ENCODE peak calls at places on chromosomes 7 and 10, in eight cellular contexts. One of them, this sample, is unnamed.
A peak's percentile ranks its signal among the peaks of the same experiment; 100 is the strongest.

GRCh38 chr7:141076377-141076776 is 2.5 kb downstream of the TMEM178B start:
- DNase-seq in prostate gland: no peak
- DNase-seq in CD4-positive, alpha-beta memory T cell: no peak
- DNase-seq in GM23338: peak; percentile 66
- DNase-seq in CD8-positive, alpha-beta memory T cell: no peak
- DNase-seq in pancreas: no peak
- DNase-seq in fibroblast of lung: no peak
- DNase-seq in adrenal gland: no peak
- DNase-seq in this sample: no peak

GRCh38 chr10:5508786-5509185 is 9.4 kb upstream of the CALML5 start:
- DNase-seq in fibroblast of lung: no peak
- DNase-seq in GM23338: no peak
- DNase-seq in CD4-positive, alpha-beta memory T cell: no peak
- DNase-seq in prostate gland: no peak
- DNase-seq in pancreas: no peak
- DNase-seq in CD8-positive, alpha-beta memory T cell: no peak
- DNase-seq in adrenal gland: no peak
- DNase-seq in this sample: no peak

GRCh38 chr7:159280008-159280407 is 135.3 kb upstream of the VIPR2 start:
- DNase-seq in CD8-positive, alpha-beta memory T cell: no peak
- DNase-seq in adrenal gland: no peak
- DNase-seq in prostate gland: no peak
- DNase-seq in pancreas: no peak
- DNase-seq in CD4-positive, alpha-beta memory T cell: no peak
- DNase-seq in GM23338: no peak
- DNase-seq in fibroblast of lung: no peak
- DNase-seq in this sample: no peak

GRCh38 chr10:30788307-30788706 is 158.8 kb upstream of the LYZL2 start:
- DNase-seq in adrenal gland: no peak
- DNase-seq in CD8-positive, alpha-beta memory T cell: no peak
- DNase-seq in CD4-positive, alpha-beta memory T cell: no peak
- DNase-seq in pancreas: no peak
- DNase-seq in GM23338: no peak
- DNase-seq in fibroblast of lung: peak; percentile 54
- DNase-seq in prostate gland: no peak
- DNase-seq in this sample: peak; percentile 42

GRCh38 chr10:11209810-11210141 is 192.1 kb downstream of the CELF2 start:
- DNase-seq in CD8-positive, alpha-beta memory T cell: no peak
- DNase-seq in prostate gland: no peak
- DNase-seq in CD4-positive, alpha-beta memory T cell: no peak
- DNase-seq in pancreas: peak; percentile 51
- DNase-seq in GM23338: no peak
- DNase-seq in fibroblast of lung: no peak
- DNase-seq in adrenal gland: no peak
- DNase-seq in this sample: no peak

GRCh38 chr7:42143605-42144252 is 93.3 kb downstream of the GLI3 start:
- DNase-seq in prostate gland: no peak
- DNase-seq in fibroblast of lung: peak; percentile 72
- DNase-seq in CD4-positive, alpha-beta memory T cell: no peak
- DNase-seq in adrenal gland: no peak
- DNase-seq in CD8-positive, alpha-beta memory T cell: no peak
- DNase-seq in GM23338: no peak
- DNase-seq in pancreas: no peak
- DNase-seq in this sample: no peak

GRCh38 chr10:29012926-29013554 is 275.8 kb upstream of the LYZL1 start:
- DNase-seq in pancreas: no peak
- DNase-seq in GM23338: no peak
- DNase-seq in CD4-positive, alpha-beta memory T cell: no peak
- DNase-seq in adrenal gland: no peak
- DNase-seq in fibroblast of lung: peak; percentile 52
- DNase-seq in prostate gland: no peak
- DNase-seq in CD8-positive, alpha-beta memory T cell: no peak
- DNase-seq in this sample: no peak

GRCh38 chr7:69067397-69067796 is 530.9 kb upstream of the AUTS2 start:
- DNase-seq in GM23338: peak; percentile 72
- DNase-seq in prostate gland: peak; percentile 34
- DNase-seq in pancreas: peak; percentile 7
- DNase-seq in CD8-positive, alpha-beta memory T cell: no peak
- DNase-seq in fibroblast of lung: peak; percentile 24
- DNase-seq in CD4-positive, alpha-beta memory T cell: no peak
- DNase-seq in adrenal gland: peak; percentile 8
- DNase-seq in this sample: peak; percentile 14

GRCh38 chr7:1383398-1384112 is 75.7 kb downstream of the MICALL2 start:
- DNase-seq in adrenal gland: no peak
- DNase-seq in fibroblast of lung: no peak
- DNase-seq in CD4-positive, alpha-beta memory T cell: no peak
- DNase-seq in pancreas: no peak
- DNase-seq in prostate gland: no peak
- DNase-seq in GM23338: no peak
- DNase-seq in CD8-positive, alpha-beta memory T cell: no peak
- DNase-seq in this sample: no peak

GRCh38 chr7:1382553-1383397 is 76.5 kb downstream of the MICALL2 start:
- DNase-seq in fibroblast of lung: no peak
- DNase-seq in prostate gland: no peak
- DNase-seq in GM23338: no peak
- DNase-seq in CD8-positive, alpha-beta memory T cell: no peak
- DNase-seq in adrenal gland: no peak
- DNase-seq in CD4-positive, alpha-beta memory T cell: no peak
- DNase-seq in pancreas: no peak
- DNase-seq in this sample: no peak

GRCh38 chr7:1385086-1385808 is 74.0 kb downstream of the MICALL2 start:
- DNase-seq in fibroblast of lung: no peak
- DNase-seq in GM23338: no peak
- DNase-seq in adrenal gland: no peak
- DNase-seq in CD4-positive, alpha-beta memory T cell: no peak
- DNase-seq in CD8-positive, alpha-beta memory T cell: no peak
- DNase-seq in pancreas: no peak
- DNase-seq in prostate gland: no peak
- DNase-seq in this sample: no peak

GRCh38 chr7:1385809-1386622 is 73.3 kb downstream of the MICALL2 start:
- DNase-seq in CD8-positive, alpha-beta memory T cell: no peak
- DNase-seq in adrenal gland: no peak
- DNase-seq in CD4-positive, alpha-beta memory T cell: no peak
- DNase-seq in pancreas: no peak
- DNase-seq in fibroblast of lung: no peak
- DNase-seq in GM23338: peak; percentile 52
- DNase-seq in prostate gland: no peak
- DNase-seq in this sample: no peak

GRCh38 chr7:1384113-1384415 is 75.2 kb downstream of the MICALL2 start:
- DNase-seq in fibroblast of lung: no peak
- DNase-seq in CD8-positive, alpha-beta memory T cell: no peak
- DNase-seq in adrenal gland: no peak
- DNase-seq in prostate gland: no peak
- DNase-seq in pancreas: no peak
- DNase-seq in CD4-positive, alpha-beta memory T cell: no peak
- DNase-seq in GM23338: no peak
- DNase-seq in this sample: no peak
- H3K27me3 ChIP-seq in fibroblast of lung: peaks cover 9% of the 10 kb centered on the region
- H3K27me3 ChIP-seq in CD8-positive, alpha-beta memory T cell: peaks cover 2% of the 10 kb centered on the region
- H3K27me3 ChIP-seq in adrenal gland: peaks cover 43% of the 10 kb centered on the region
- H3K27me3 ChIP-seq in prostate gland: peaks cover 24% of the 10 kb centered on the region
- H3K27me3 ChIP-seq in pancreas: no peaks in the 10 kb centered on the region
- H3K27me3 ChIP-seq in CD4-positive, alpha-beta memory T cell: peaks cover 3% of the 10 kb centered on the region
- H3K27me3 ChIP-seq in GM23338: no peaks in the 10 kb centered on the region
- H3K27me3 ChIP-seq in this sample: peaks cover 7% of the 10 kb centered on the region

DNA sequence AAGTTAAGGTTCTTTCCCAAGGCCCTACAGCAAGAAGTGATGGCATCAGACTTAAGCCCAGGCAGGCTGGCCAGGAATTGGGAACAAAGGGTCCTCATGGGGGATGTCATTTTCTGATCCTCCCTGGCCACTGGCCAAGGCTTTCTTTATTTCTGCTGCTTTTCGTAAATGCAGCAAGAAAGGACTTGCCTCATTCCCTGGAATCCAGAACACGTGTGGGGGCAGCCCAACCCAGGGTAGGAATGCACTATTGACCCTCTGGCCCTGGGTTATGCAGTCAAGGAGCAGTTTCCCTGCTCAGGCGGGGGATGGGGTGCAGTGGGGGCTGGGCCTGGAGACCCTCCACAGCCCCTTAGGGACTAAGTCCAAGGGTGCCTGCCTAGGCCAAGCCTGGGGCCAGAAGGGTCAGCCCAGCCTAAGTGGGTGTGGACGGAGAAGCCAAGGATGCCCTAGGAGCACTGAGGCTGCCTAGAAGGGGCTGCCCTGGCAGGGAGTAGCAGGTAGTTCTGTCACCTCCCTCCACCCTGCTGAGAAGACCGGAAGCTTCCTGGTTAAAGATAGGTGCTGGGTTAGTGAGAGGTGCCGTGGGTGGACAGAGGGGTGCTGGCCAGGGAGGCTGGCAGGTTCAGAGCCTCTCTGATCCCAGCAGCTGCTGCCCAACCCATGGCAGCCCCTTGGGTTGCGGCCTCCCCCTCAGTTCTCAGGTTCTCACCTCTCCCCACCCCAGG is 179.2 kb downstream of the SH3PXD2A start:
- DNase-seq in CD4-positive, alpha-beta memory T cell: no peak
- DNase-seq in GM23338: no peak
- DNase-seq in CD8-positive, alpha-beta memory T cell: no peak
- DNase-seq in adrenal gland: peak; percentile 37
- DNase-seq in pancreas: no peak
- DNase-seq in prostate gland: peak; percentile 74
- DNase-seq in fibroblast of lung: peak; percentile 63
- DNase-seq in this sample: peak; percentile 74
- H3K4me3 ChIP-seq in CD4-positive, alpha-beta memory T cell: no peak overlapping the region
- H3K4me3 ChIP-seq in GM23338: no peak overlapping the region
- H3K4me3 ChIP-seq in CD8-positive, alpha-beta memory T cell: no peak overlapping the region
- H3K4me3 ChIP-seq in adrenal gland: no peak overlapping the region
- H3K4me3 ChIP-seq in pancreas: no peak overlapping the region
- H3K4me3 ChIP-seq in prostate gland: no peak overlapping the region
- H3K4me3 ChIP-seq in fibroblast of lung: no peak overlapping the region
- H3K4me3 ChIP-seq in this sample: no peak overlapping the region

DNA sequence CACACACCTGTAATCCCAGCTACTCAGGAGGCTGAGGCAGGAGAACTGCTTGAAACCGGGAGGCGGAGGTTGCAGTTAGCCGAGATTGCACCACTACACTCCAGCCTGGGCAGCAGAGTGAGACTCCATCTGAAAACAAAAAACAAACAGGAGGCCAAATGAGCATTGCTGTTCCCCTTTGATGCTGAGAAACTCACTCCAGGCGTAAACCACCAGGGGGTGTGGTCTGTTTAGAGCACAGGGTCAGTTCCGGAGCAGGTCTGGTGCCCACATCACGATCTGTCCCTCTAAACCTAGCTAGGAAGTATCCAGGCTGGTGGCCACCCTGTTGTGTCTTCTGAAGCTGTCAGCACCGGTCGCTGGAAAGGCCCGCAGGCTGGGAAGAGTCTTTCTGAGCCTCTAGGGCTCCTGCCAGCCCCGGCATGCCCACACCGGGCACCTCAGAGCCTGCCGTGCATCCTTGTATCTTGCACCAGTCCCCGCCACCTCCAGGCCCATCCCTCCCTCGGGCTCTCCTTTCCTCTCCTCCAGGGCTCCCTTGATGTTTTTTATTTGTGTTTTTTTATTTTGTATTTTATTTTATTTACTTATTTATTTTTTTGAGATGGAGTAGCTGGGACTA is 66.3 kb upstream of the SH2B2 start:
- DNase-seq in CD8-positive, alpha-beta memory T cell: no peak
- DNase-seq in fibroblast of lung: no peak
- DNase-seq in pancreas: no peak
- DNase-seq in adrenal gland: no peak
- DNase-seq in GM23338: peak; percentile 54
- DNase-seq in prostate gland: no peak
- DNase-seq in CD4-positive, alpha-beta memory T cell: no peak
- DNase-seq in this sample: no peak
- H3K36me3 ChIP-seq in CD8-positive, alpha-beta memory T cell: no peaks in the 10 kb centered on the region
- H3K36me3 ChIP-seq in fibroblast of lung: no peaks in the 10 kb centered on the region
- H3K36me3 ChIP-seq in pancreas: no peaks in the 10 kb centered on the region
- H3K36me3 ChIP-seq in adrenal gland: no peaks in the 10 kb centered on the region
- H3K36me3 ChIP-seq in GM23338: no peaks in the 10 kb centered on the region
- H3K36me3 ChIP-seq in prostate gland: no peaks in the 10 kb centered on the region
- H3K36me3 ChIP-seq in CD4-positive, alpha-beta memory T cell: no peaks in the 10 kb centered on the region
- H3K36me3 ChIP-seq in this sample: no peaks in the 10 kb centered on the region

GRCh38 chr7:150983893-150984368 is 5.8 kb upstream of the KCNH2 start:
- DNase-seq in CD4-positive, alpha-beta memory T cell: peak; percentile 49
- DNase-seq in fibroblast of lung: peak; percentile 32
- DNase-seq in prostate gland: no peak
- DNase-seq in pancreas: no peak
- DNase-seq in CD8-positive, alpha-beta memory T cell: no peak
- DNase-seq in adrenal gland: peak; percentile 41
- DNase-seq in GM23338: peak; percentile 87
- DNase-seq in this sample: peak; percentile 30
- H3K27me3 ChIP-seq in CD4-positive, alpha-beta memory T cell: peaks cover 7% of the 10 kb centered on the region
- H3K27me3 ChIP-seq in fibroblast of lung: peaks cover 19% of the 10 kb centered on the region
- H3K27me3 ChIP-seq in prostate gland: no peaks in the 10 kb centered on the region
- H3K27me3 ChIP-seq in pancreas: no peaks in the 10 kb centered on the region
- H3K27me3 ChIP-seq in CD8-positive, alpha-beta memory T cell: peaks cover 15% of the 10 kb centered on the region
- H3K27me3 ChIP-seq in adrenal gland: no peaks in the 10 kb centered on the region
- H3K27me3 ChIP-seq in GM23338: peaks cover 27% of the 10 kb centered on the region
- H3K27me3 ChIP-seq in this sample: peaks cover 20% of the 10 kb centered on the region

GRCh38 chr7:47452715-47453092 is 129.2 kb downstream of the TNS3 start:
- DNase-seq in GM23338: no peak
- DNase-seq in prostate gland: no peak
- DNase-seq in CD4-positive, alpha-beta memory T cell: no peak
- DNase-seq in fibroblast of lung: no peak
- DNase-seq in pancreas: no peak
- DNase-seq in adrenal gland: no peak
- DNase-seq in CD8-positive, alpha-beta memory T cell: no peak
- DNase-seq in this sample: no peak
- H3K4me3 ChIP-seq in GM23338: no peak overlapping the region
- H3K4me3 ChIP-seq in prostate gland: peak overlapping the region; percentile 2
- H3K4me3 ChIP-seq in CD4-positive, alpha-beta memory T cell: no peak overlapping the region
- H3K4me3 ChIP-seq in fibroblast of lung: peak overlapping the region; percentile 5
- H3K4me3 ChIP-seq in pancreas: peak overlapping the region; percentile 34
- H3K4me3 ChIP-seq in adrenal gland: no peak overlapping the region
- H3K4me3 ChIP-seq in CD8-positive, alpha-beta memory T cell: no peak overlapping the region
- H3K4me3 ChIP-seq in this sample: no peak overlapping the region

DNA sequence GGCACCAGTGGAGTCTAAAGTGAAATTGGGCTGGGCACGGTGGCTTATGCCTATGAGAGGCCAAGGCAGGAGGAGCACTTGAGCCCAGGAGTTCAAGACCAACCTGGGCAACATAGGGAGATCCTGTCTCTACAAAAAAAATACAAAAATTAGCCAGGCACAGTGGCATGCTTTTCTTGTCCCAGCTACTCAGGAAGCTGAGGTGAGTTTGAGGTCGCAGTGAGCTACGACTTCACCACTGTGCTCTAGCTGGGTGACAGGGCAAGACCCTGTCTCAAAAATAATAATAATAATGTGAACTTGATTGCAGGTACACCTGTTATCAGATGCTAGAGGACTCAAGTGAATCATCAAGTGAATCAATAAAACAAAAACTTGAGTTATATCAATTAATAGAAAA is 108.0 kb downstream of the BTAF1 start:
- DNase-seq in prostate gland: no peak
- DNase-seq in pancreas: no peak
- DNase-seq in CD4-positive, alpha-beta memory T cell: no peak
- DNase-seq in GM23338: no peak
- DNase-seq in CD8-positive, alpha-beta memory T cell: no peak
- DNase-seq in adrenal gland: no peak
- DNase-seq in fibroblast of lung: no peak
- DNase-seq in this sample: no peak
- H3K36me3 ChIP-seq in prostate gland: no peaks in the 10 kb centered on the region
- H3K36me3 ChIP-seq in pancreas: no peaks in the 10 kb centered on the region
- H3K36me3 ChIP-seq in CD4-positive, alpha-beta memory T cell: peaks cover 29% of the 10 kb centered on the region
- H3K36me3 ChIP-seq in GM23338: no peaks in the 10 kb centered on the region
- H3K36me3 ChIP-seq in CD8-positive, alpha-beta memory T cell: peaks cover 17% of the 10 kb centered on the region
- H3K36me3 ChIP-seq in adrenal gland: no peaks in the 10 kb centered on the region
- H3K36me3 ChIP-seq in fibroblast of lung: peaks cover 5% of the 10 kb centered on the region
- H3K36me3 ChIP-seq in this sample: peaks cover 1% of the 10 kb centered on the region